ENCODE peak calls at places on chromosomes 1 and 21, in four cellular contexts. H is fibroblast of lung, E is NT2/D1, D is cardiac muscle cell. X is an unnamed sample.

GRCh38 chr21:34243562-34243961 is 120.2 kb upstream of the KCNE2 start:
- DNase-seq in H (peak; percentile 1), E (peak; percentile 22), D (peak; percentile 51), X (peak; percentile 19)

GRCh38 chr1:99869304-99869703 is 19.1 kb downstream of the AGL start:
- DNase-seq in H (peak; percentile 72), E (no peak), D (no peak), X (no peak)

GRCh38 chr1:243926803-243927245 is 76.8 kb upstream of the AKT3 start:
- DNase-seq in H (peak; percentile 98), E (peak; percentile 82), D (no peak), X (no peak)

GRCh38 chr1:87348346-87349019 is 19.8 kb downstream of the LMO4 start:
- DNase-seq in H (no peak), E (no peak), D (no peak), X (no peak)

GRCh38 chr1:187680823-187681222 is 852.1 kb downstream of the PLA2G4A start:
- DNase-seq in H (peak; percentile 98), E (no peak), D (no peak), X (no peak)

GRCh38 chr21:46455575-46456385 is 2.9 kb upstream of the DIP2A start:
- DNase-seq in H (peak; percentile 85), E (no peak), D (no peak), X (no peak)

GRCh38 chr1:18373151-18373550 is 107.6 kb upstream of the KLHDC7A start:
- DNase-seq in H (no peak), E (no peak), D (no peak), X (no peak)

GRCh38 chr1:200483491-200484143 is 73.8 kb upstream of the ZNF281 start:
- DNase-seq in H (peak; percentile 100), E (peak; percentile 49), D (peak; percentile 8), X (peak; percentile 64)

GRCh38 chr1:43539726-43540434 is 9.2 kb downstream of the PTPRF start:
- DNase-seq in H (no peak), E (no peak), D (no peak), X (no peak)

GRCh38 chr21:20856926-20857325 is 141.3 kb upstream of the NCAM2 start:
- DNase-seq in H (no peak), E (no peak), D (no peak), X (no peak)

GRCh38 chr1:1858382-1859086 is 32.4 kb downstream of the GNB1 start:
- DNase-seq in H (peak; percentile 82), E (peak; percentile 20), D (peak; percentile 38), X (peak; percentile 48)

GRCh38 chr1:82565146-82565545 is 764.4 kb downstream of the ADGRL2 start:
- DNase-seq in H (peak; percentile 91), E (peak; percentile 57), D (no peak), X (no peak)

GRCh38 chr1:8314346-8315280 is 3.3 kb upstream of the SLC45A1 start:
- DNase-seq in H (peak; percentile 67), E (peak; percentile 68), D (peak; percentile 83), X (peak; percentile 84)

GRCh38 chr1:241637604-241638003 is 2.6 kb downstream of the CHML start:
- DNase-seq in H (peak; percentile 27), E (no peak), D (no peak), X (no peak)

GRCh38 chr1:109623601-109624161 is 4.0 kb downstream of the AMPD2 start:
- DNase-seq in H (no peak), E (no peak), D (no peak), X (peak; percentile 76)

GRCh38 chr1:111761717-111762116 is 6.0 kb downstream of the DDX20 start:
- DNase-seq in H (no peak), E (no peak), D (no peak), X (no peak)

GRCh38 chr1:234000557-234001081 is 96.1 kb downstream of the SLC35F3 start:
- DNase-seq in H (no peak), E (peak; percentile 23), D (no peak), X (no peak)

GRCh38 chr1:30627206-30627605 is 96.2 kb downstream of the MATN1 start:
- DNase-seq in H (no peak), E (no peak), D (no peak), X (no peak)

GRCh38 chr1:8939362-8939995 is 6.2 kb upstream of the CA6 start:
- DNase-seq in H (peak; percentile 53), E (no peak), D (no peak), X (no peak)

GRCh38 chr1:209367031-209367813 is 216.3 kb upstream of the CAMK1G start:
- DNase-seq in H (peak; percentile 85), E (no peak), D (no peak), X (no peak)

GRCh38 chr1:209364716-209365115 is 218.8 kb upstream of the CAMK1G start:
- DNase-seq in H (peak; percentile 57), E (no peak), D (no peak), X (no peak)

GRCh38 chr1:209370616-209371015 is 212.9 kb upstream of the CAMK1G start:
- DNase-seq in H (no peak), E (no peak), D (no peak), X (no peak)

GRCh38 chr1:209363112-209363511 is 220.4 kb upstream of the CAMK1G start:
- DNase-seq in H (no peak), E (no peak), D (no peak), X (no peak)

GRCh38 chr1:209368864-209369598 is 214.5 kb upstream of the CAMK1G start:
- DNase-seq in H (peak; percentile 97), E (no peak), D (no peak), X (no peak)
- H3K4me3 ChIP-seq in H (no peak overlapping the region), E (no peak overlapping the region), D (no peak overlapping the region), X (no peak overlapping the region)

GRCh38 chr1:36457691-36458090 is 6.5 kb downstream of the MRPS15 start:
- DNase-seq in H (no peak), E (no peak), D (no peak), X (no peak)

GRCh38 chr1:36453600-36454388 is 3.5 kb upstream of the OSCP1 start:
- DNase-seq in H (no peak), E (no peak), D (no peak), X (no peak)

GRCh38 chr1:36455386-36455785 is 5.1 kb upstream of the OSCP1 start:
- DNase-seq in H (no peak), E (no peak), D (no peak), X (no peak)

GRCh38 chr1:36458910-36459309 is 5.3 kb downstream of the MRPS15 start:
- DNase-seq in H (no peak), E (no peak), D (no peak), X (no peak)

DNA sequence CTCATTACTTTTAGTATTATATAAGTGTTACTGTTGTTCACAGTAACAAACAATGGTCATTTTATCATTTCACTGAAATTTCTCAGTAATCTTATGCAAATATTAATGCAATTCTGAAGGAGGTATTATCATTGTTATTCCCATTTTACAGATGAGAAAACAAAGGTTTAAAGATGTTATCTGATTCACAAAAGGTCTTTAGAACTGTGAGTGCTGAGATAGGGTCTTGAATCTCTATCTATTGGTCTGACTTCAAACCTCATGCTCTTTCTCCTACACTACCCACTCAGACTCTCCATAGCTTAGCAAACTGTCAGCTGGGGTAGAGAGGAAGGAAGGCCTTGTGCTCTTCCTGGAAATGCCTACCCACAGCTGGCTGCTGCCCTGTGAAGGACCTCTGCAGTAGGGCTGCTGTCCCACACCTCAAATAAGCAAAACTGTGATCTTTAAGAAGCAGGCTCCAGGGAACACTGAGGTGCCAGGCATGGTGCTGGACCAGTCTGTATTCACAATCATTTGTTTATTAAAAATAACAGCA is 6.2 kb upstream of the OSCP1 start:
- DNase-seq in H (no peak), E (no peak), D (no peak), X (no peak)
- H3K4me1 ChIP-seq in H (no peaks in the 10 kb centered on the region), E (no peaks in the 10 kb centered on the region), D (no peaks in the 10 kb centered on the region), X (no peaks in the 10 kb centered on the region)

DNA sequence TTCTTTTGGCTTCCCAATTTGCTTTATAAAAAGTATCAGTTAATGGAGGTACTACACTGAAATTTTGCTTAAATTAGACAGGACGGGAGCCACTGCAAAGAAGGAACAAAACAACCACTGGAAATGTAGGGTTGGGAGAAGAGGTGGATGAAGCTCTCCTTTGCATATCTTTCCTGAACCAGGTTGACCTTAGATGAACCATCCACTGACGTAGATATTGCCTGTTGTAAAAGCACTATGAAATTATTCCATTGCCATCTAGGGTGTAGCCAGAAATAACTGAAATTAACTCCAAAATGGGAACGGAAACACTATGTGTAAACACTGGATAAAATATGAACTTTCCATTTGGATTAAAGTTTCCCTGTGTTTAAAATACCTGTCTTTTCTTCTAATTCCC is 1.2 kb upstream of the ABL2 start:
- DNase-seq in H (no peak), E (no peak), D (no peak), X (no peak)
- H3K4me3 ChIP-seq in H (no peak overlapping the region), E (no peak overlapping the region), D (no peak overlapping the region), X (no peak overlapping the region)

GRCh38 chr1:160171978-160172377 is 18.4 kb upstream of the CASQ1 start:
- DNase-seq in H (no peak), E (peak; percentile 74), D (no peak), X (no peak)

GRCh38 chr1:160168016-160168415 is 16.6 kb downstream of the ATP1A4 start:
- DNase-seq in H (no peak), E (no peak), D (peak; percentile 36), X (no peak)

GRCh38 chr1:160169553-160170399 is 18.4 kb downstream of the ATP1A4 start:
- DNase-seq in H (no peak), E (peak; percentile 99), D (no peak), X (no peak)

GRCh38 chr1:160168609-160169369 is 17.4 kb downstream of the ATP1A4 start:
- DNase-seq in H (peak; percentile 37), E (peak; percentile 83), D (peak; percentile 30), X (no peak)

GRCh38 chr1:160171352-160171751 is 19.0 kb upstream of the CASQ1 start:
- DNase-seq in H (peak; percentile 52), E (no peak), D (no peak), X (no peak)
- H3K4me1 ChIP-seq in H (no peaks in the 10 kb centered on the region), E (peaks cover 13% of the 10 kb centered on the region), D (peaks cover 20% of the 10 kb centered on the region), X (no peaks in the 10 kb centered on the region)

DNA sequence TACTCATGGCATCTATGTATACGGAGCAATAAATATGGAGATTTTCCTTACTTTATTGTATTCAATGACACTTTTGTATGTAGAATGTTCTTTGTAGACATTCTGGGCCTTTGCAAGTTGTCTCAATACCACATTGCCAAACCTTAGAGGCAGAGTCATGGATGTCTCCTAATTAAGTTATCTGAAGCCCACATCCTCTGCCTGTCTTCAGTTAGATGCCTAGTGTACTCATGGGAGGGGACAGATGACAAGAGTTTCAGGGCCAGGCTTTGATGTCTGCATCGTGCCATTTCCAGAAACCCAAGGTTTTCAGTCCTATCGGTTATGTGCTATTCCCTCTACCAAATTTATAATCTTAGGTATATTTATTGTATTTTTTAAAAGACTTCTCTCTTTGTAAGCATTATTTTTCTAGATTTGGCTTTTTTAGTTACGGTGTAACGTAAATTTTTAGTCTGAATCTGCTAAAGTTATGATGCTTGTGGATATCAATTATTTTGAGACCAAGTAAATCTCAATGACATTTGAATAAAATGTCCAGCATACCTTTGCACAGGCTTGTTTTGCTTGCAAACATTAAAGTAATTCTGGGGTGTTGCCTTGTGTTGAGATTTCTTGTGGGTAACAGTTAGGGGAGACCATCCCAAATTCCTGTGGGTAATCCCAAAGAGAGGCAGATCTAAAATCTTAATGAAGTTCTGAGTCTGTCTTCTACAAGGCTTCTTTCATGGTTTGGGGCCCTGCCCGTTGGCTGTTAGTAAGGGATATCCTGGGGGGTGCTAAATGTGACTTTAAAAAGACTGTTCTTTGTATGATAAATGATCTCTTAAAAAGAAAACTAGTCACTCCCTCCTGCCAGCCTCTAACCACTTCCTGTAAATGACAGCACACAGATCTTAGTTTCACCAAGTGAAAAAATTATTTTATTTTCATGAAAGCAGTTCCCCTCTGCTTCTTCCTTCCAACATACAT is 8.0 kb upstream of the MACF1 start:
- DNase-seq in H (peak; percentile 79), E (no peak), D (no peak), X (no peak)
- H3K4me3 ChIP-seq in H (no peak overlapping the region), E (no peak overlapping the region), D (no peak overlapping the region), X (no peak overlapping the region)

GRCh38 chr21:45297329-45297728 is 9.6 kb upstream of the POFUT2 start:
- DNase-seq in H (no peak), E (no peak), D (no peak), X (no peak)
- H3K4me1 ChIP-seq in H (peaks cover 35% of the 10 kb centered on the region), E (peaks cover 45% of the 10 kb centered on the region), D (peaks cover 40% of the 10 kb centered on the region), X (peaks cover 16% of the 10 kb centered on the region)